ENCODE peak calls at places on chromosomes 5 and 9, in ten cellular contexts. T, V, F, I, L, Y, G, S, D and N are unnamed samples.

GRCh38 chr9:34876096-34876495 is 82.0 kb upstream of the PHF24 start:
- DNase-seq in T (no peak), V (no peak), F (no peak), I (no peak), L (no peak), Y (no peak), G (no peak), S (no peak), D (no peak), N (no peak)

GRCh38 chr5:57911466-57911865 is 428.9 kb upstream of the ACTBL2 start:
- DNase-seq in T (peak; percentile 25), V (no peak), F (no peak), I (no peak), L (no peak), Y (no peak), G (no peak), S (no peak), D (no peak), N (no peak)

GRCh38 chr9:93900436-93900819 is 54.7 kb downstream of the BARX1 start:
- DNase-seq in T (no peak), V (no peak), F (no peak), I (no peak), L (no peak), Y (no peak), G (no peak), S (no peak), D (no peak), N (no peak)

GRCh38 chr5:195401-196160 is 4.3 kb downstream of the LRRC14B start:
- DNase-seq in T (no peak), V (no peak), F (no peak), I (no peak), L (no peak), Y (no peak), G (no peak), S (no peak), D (peak; percentile 45), N (no peak)

GRCh38 chr5:157506066-157506590 is 46.1 kb downstream of the NIPAL4 start:
- DNase-seq in T (peak; percentile 38), V (no peak), F (no peak), I (peak; percentile 52), L (peak; percentile 73), Y (no peak), G (no peak), S (no peak), D (no peak), N (no peak)

GRCh38 chr5:180470966-180471582 is 23.1 kb upstream of the CNOT6 start:
- DNase-seq in T (peak; percentile 76), V (no peak), F (peak; percentile 65), I (peak; percentile 66), L (peak; percentile 81), Y (peak; percentile 76), G (peak; percentile 78), S (peak; percentile 56), D (peak; percentile 76), N (peak; percentile 79)

GRCh38 chr5:24742334-24742733 is 97.6 kb upstream of the CDH10 start:
- DNase-seq in T (peak; percentile 1), V (no peak), F (no peak), I (no peak), L (peak; percentile 0), Y (no peak), G (no peak), S (no peak), D (no peak), N (no peak)

GRCh38 chr9:135961811-135962695 is 880 bp upstream of the UBAC1 start:
- DNase-seq in T (no peak), V (peak; percentile 14), F (no peak), I (no peak), L (no peak), Y (no peak), G (no peak), S (no peak), D (no peak), N (no peak)

GRCh38 chr9:94991961-94992907 is 265.7 kb downstream of the AOPEP start:
- DNase-seq in T (no peak), V (no peak), F (no peak), I (no peak), L (no peak), Y (no peak), G (no peak), S (no peak), D (no peak), N (no peak)

GRCh38 chr5:62578540-62578939 is at the start of gene LRRC70:
- DNase-seq in T (peak; percentile 96), V (no peak), F (peak; percentile 38), I (peak; percentile 65), L (peak; percentile 94), Y (no peak), G (peak; percentile 20), S (no peak), D (peak; percentile 85), N (peak; percentile 36)

GRCh38 chr5:32076699-32077695 is 97.1 kb downstream of the GOLPH3 start:
- DNase-seq in T (peak; percentile 76), V (peak; percentile 23), F (peak; percentile 64), I (peak; percentile 76), L (peak; percentile 76), Y (peak; percentile 42), G (peak; percentile 45), S (peak; percentile 64), D (peak; percentile 75), N (peak; percentile 51)

DNA sequence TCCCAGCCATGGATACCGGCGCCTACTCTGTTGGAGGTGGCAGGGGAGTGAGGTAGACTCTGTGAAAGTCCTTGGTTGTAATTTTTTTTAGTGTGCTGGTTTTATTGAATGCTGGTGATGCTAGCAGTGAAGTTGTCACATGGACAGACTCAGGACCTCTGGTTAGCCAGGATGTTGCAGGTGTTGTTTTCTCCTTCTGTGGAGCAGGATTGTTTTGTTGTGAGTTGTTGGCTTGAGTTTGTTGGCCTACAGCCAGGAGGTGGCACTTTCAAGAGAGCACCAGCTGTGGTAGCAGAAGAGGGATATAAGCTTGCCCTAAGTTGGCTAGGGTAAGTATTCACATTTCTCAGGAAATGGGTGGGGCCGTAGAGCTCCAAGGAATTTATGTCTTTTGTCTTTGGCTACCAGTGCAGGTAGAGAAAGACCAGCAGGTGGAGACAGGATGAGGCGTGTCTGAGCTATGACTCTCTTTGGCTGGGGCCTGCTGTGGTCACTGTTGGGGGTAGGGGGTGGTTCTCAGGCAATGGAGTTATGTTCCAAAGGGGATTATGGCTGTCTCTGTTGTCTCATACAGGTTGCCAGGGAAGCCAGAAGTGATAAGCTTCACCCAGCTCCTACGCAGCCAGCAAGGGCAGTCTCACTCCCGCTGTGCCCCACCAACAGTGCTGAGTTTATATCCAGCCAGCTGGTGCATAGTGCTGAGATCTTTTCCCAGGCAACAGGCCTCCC is 248.7 kb downstream of the TAF11L14 start:
- DNase-seq in T (no peak), V (no peak), F (no peak), I (no peak), L (no peak), Y (no peak), G (no peak), S (no peak), D (peak; percentile 70), N (no peak)
- TF ChIP-seq CTCF in T (no peak), V (peak; percentile 12), F (no peak), I (no peak), L (no peak), Y (no peak), G (no peak), S (no peak), D (peak; percentile 47), N (no peak)

DNA sequence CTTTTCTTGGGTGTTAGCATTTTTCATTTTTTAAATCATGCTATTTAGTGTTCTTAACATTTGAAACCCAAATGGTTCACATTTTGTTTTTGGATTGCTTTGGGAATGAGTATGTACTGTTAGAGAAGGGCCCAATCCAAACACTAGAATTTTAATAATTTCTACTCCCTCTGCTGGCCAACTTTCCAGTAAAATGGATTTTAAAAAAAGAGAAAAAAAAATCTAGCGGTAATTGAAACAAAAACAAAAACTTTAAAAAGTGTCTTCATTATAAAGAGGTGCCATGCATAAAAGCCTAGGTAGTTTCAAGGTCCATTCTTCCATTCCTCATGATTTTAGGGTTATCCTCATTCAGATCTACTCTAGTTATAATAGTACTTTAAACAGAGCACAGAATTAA is 32.1 kb upstream of the RICTOR start:
- DNase-seq in T (peak; percentile 31), V (no peak), F (peak; percentile 44), I (peak; percentile 43), L (peak; percentile 9), Y (no peak), G (no peak), S (no peak), D (no peak), N (no peak)
- TF ChIP-seq CTCF in T (peak; percentile 37), V (no peak), F (peak; percentile 35), I (no peak), L (peak; percentile 24), Y (no peak), G (no peak), S (no peak), D (no peak), N (no peak)

DNA sequence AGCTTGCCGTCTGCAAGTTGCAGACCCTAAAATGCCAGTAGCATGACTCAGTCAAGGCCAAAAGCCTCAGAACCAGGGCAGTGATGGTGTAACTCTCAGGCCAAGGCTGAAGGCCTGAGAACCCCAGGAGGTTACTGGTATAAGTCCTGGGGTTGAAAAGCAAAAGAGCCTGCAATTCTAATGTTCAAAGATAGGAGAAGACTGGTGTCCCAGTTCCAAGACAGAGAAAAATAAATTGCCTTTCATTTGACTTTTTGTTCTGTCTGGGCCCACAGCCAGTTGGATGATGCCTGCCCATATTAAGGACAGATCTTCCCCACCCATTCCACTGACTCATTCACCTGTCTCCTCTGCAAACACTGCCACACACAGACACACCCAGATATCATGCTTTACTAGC is 673.2 kb downstream of the CDH18 start:
- DNase-seq in T (no peak), V (peak; percentile 30), F (no peak), I (peak; percentile 91), L (no peak), Y (peak; percentile 16), G (no peak), S (no peak), D (peak; percentile 35), N (no peak)
- TF ChIP-seq CTCF in T (no peak), V (no peak), F (no peak), I (no peak), L (no peak), Y (no peak), G (no peak), S (no peak), D (no peak), N (no peak)

DNA sequence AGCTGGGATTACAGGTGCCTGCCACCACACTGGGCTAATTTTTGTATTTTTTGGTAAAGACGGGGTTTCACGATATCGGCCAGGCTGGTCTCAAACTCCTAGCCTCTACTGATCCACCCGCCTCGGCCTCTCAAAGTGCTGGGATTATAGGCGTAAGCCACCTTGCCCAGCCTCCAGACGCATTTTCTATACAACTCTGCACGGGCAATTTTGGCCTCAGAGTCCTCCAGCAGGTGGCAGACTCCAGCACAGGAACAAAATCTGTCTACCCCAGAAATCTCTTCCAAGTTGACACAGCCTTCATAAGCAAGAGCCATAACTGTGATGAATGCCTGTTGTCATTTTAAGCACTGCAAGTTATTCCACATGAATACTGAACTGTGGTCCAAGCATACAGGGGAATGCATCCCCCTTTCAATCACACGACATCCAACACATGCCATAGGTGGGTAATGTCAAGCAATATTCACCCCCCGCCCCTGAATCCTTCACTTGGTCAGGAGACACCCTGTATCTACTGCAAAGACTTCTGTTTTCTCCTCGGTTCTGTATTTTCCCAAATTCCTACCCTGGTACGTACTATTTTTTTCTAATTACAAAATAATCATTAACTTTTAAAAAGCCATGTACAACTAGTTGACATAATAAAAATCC is 50.8 kb downstream of the ALDH7A1 start:
- DNase-seq in T (peak; percentile 62), V (peak; percentile 40), F (peak; percentile 44), I (peak; percentile 42), L (peak; percentile 52), Y (peak; percentile 58), G (peak; percentile 56), S (no peak), D (peak; percentile 69), N (peak; percentile 55)
- TF ChIP-seq CTCF in T (peak; percentile 74), V (peak; percentile 75), F (peak; percentile 68), I (peak; percentile 46), L (peak; percentile 61), Y (peak; percentile 71), G (peak; percentile 68), S (peak; percentile 9), D (peak; percentile 74), N (peak; percentile 59)